ENCODE peak calls at places on chromosome 16, in eight cellular contexts. One of them, this sample, is unnamed.

GRCh38 chr16:72908362-72908838 is 139.5 kb downstream of the ZFHX3 start:
- DNase-seq in DMS153: no peak
- DNase-seq in T-helper 2 cell: no peak
- DNase-seq in mesothelial cell of epicardium: no peak
- DNase-seq in activated CD4-positive, alpha-beta T cell treated with anti-CD3 and anti-CD28 coated beads, Interleukin-2, amount 50 U/mL, for 1 hour: no peak
- DNase-seq in amniotic stem cell: no peak
- DNase-seq in activated CD8-positive, alpha-beta T cell treated with anti-CD3 and anti-CD28 coated beads, Interleukin-2, amount 10 ng/mL, durations not matched to agents 7 days and 5 days: no peak
- DNase-seq in fibroblast of pulmonary artery: no peak
- DNase-seq in this sample: no peak

GRCh38 chr16:73433493-73434307 is 385.8 kb upstream of the ZFHX3 start:
- DNase-seq in DMS153: no peak
- DNase-seq in T-helper 2 cell: no peak
- DNase-seq in mesothelial cell of epicardium: no peak
- DNase-seq in activated CD4-positive, alpha-beta T cell treated with anti-CD3 and anti-CD28 coated beads, Interleukin-2, amount 50 U/mL, for 1 hour: no peak
- DNase-seq in amniotic stem cell: no peak
- DNase-seq in activated CD8-positive, alpha-beta T cell treated with anti-CD3 and anti-CD28 coated beads, Interleukin-2, amount 10 ng/mL, durations not matched to agents 7 days and 5 days: no peak
- DNase-seq in fibroblast of pulmonary artery: no peak
- DNase-seq in this sample: no peak

GRCh38 chr16:48161906-48162305 is 6.1 kb upstream of the ABCC12 start:
- DNase-seq in DMS153: no peak
- DNase-seq in T-helper 2 cell: no peak
- DNase-seq in mesothelial cell of epicardium: no peak
- DNase-seq in activated CD4-positive, alpha-beta T cell treated with anti-CD3 and anti-CD28 coated beads, Interleukin-2, amount 50 U/mL, for 1 hour: no peak
- DNase-seq in amniotic stem cell: no peak
- DNase-seq in activated CD8-positive, alpha-beta T cell treated with anti-CD3 and anti-CD28 coated beads, Interleukin-2, amount 10 ng/mL, durations not matched to agents 7 days and 5 days: no peak
- DNase-seq in fibroblast of pulmonary artery: no peak
- DNase-seq in this sample: no peak

GRCh38 chr16:17130733-17131132 is 340.0 kb downstream of the XYLT1 start:
- DNase-seq in DMS153: no peak
- DNase-seq in T-helper 2 cell: no peak
- DNase-seq in mesothelial cell of epicardium: no peak
- DNase-seq in activated CD4-positive, alpha-beta T cell treated with anti-CD3 and anti-CD28 coated beads, Interleukin-2, amount 50 U/mL, for 1 hour: no peak
- DNase-seq in amniotic stem cell: no peak
- DNase-seq in activated CD8-positive, alpha-beta T cell treated with anti-CD3 and anti-CD28 coated beads, Interleukin-2, amount 10 ng/mL, durations not matched to agents 7 days and 5 days: peak
- DNase-seq in fibroblast of pulmonary artery: no peak
- DNase-seq in this sample: no peak

GRCh38 chr16:76193851-76194620 is 83.2 kb upstream of the CNTNAP4 start:
- DNase-seq in DMS153: no peak
- DNase-seq in T-helper 2 cell: no peak
- DNase-seq in mesothelial cell of epicardium: no peak
- DNase-seq in activated CD4-positive, alpha-beta T cell treated with anti-CD3 and anti-CD28 coated beads, Interleukin-2, amount 50 U/mL, for 1 hour: no peak
- DNase-seq in amniotic stem cell: no peak
- DNase-seq in activated CD8-positive, alpha-beta T cell treated with anti-CD3 and anti-CD28 coated beads, Interleukin-2, amount 10 ng/mL, durations not matched to agents 7 days and 5 days: no peak
- DNase-seq in fibroblast of pulmonary artery: no peak
- DNase-seq in this sample: no peak

GRCh38 chr16:17101646-17102045 is 369.1 kb downstream of the XYLT1 start:
- DNase-seq in DMS153: peak
- DNase-seq in T-helper 2 cell: no peak
- DNase-seq in mesothelial cell of epicardium: no peak
- DNase-seq in activated CD4-positive, alpha-beta T cell treated with anti-CD3 and anti-CD28 coated beads, Interleukin-2, amount 50 U/mL, for 1 hour: no peak
- DNase-seq in amniotic stem cell: no peak
- DNase-seq in activated CD8-positive, alpha-beta T cell treated with anti-CD3 and anti-CD28 coated beads, Interleukin-2, amount 10 ng/mL, durations not matched to agents 7 days and 5 days: no peak
- DNase-seq in fibroblast of pulmonary artery: no peak
- DNase-seq in this sample: no peak

GRCh38 chr16:1109648-1110047 is 13.6 kb upstream of the C1QTNF8 start:
- DNase-seq in DMS153: no peak
- DNase-seq in T-helper 2 cell: no peak
- DNase-seq in mesothelial cell of epicardium: no peak
- DNase-seq in activated CD4-positive, alpha-beta T cell treated with anti-CD3 and anti-CD28 coated beads, Interleukin-2, amount 50 U/mL, for 1 hour: no peak
- DNase-seq in amniotic stem cell: no peak
- DNase-seq in activated CD8-positive, alpha-beta T cell treated with anti-CD3 and anti-CD28 coated beads, Interleukin-2, amount 10 ng/mL, durations not matched to agents 7 days and 5 days: no peak
- DNase-seq in fibroblast of pulmonary artery: no peak
- DNase-seq in this sample: no peak

GRCh38 chr16:70390774-70391173 is 44.1 kb downstream of the DDX19A start:
- DNase-seq in DMS153: no peak
- DNase-seq in T-helper 2 cell: no peak
- DNase-seq in mesothelial cell of epicardium: no peak
- DNase-seq in activated CD4-positive, alpha-beta T cell treated with anti-CD3 and anti-CD28 coated beads, Interleukin-2, amount 50 U/mL, for 1 hour: no peak
- DNase-seq in amniotic stem cell: no peak
- DNase-seq in activated CD8-positive, alpha-beta T cell treated with anti-CD3 and anti-CD28 coated beads, Interleukin-2, amount 10 ng/mL, durations not matched to agents 7 days and 5 days: no peak
- DNase-seq in fibroblast of pulmonary artery: no peak
- DNase-seq in this sample: no peak

GRCh38 chr16:64882385-64882784 is 239.5 kb downstream of the CDH11 start:
- DNase-seq in DMS153: no peak
- DNase-seq in T-helper 2 cell: no peak
- DNase-seq in mesothelial cell of epicardium: no peak
- DNase-seq in activated CD4-positive, alpha-beta T cell treated with anti-CD3 and anti-CD28 coated beads, Interleukin-2, amount 50 U/mL, for 1 hour: no peak
- DNase-seq in amniotic stem cell: no peak
- DNase-seq in activated CD8-positive, alpha-beta T cell treated with anti-CD3 and anti-CD28 coated beads, Interleukin-2, amount 10 ng/mL, durations not matched to agents 7 days and 5 days: no peak
- DNase-seq in fibroblast of pulmonary artery: no peak
- DNase-seq in this sample: no peak

GRCh38 chr16:88286301-88286923 is 96.3 kb upstream of the ZNF469 start:
- DNase-seq in DMS153: no peak
- DNase-seq in T-helper 2 cell: no peak
- DNase-seq in mesothelial cell of epicardium: no peak
- DNase-seq in activated CD4-positive, alpha-beta T cell treated with anti-CD3 and anti-CD28 coated beads, Interleukin-2, amount 50 U/mL, for 1 hour: no peak
- DNase-seq in amniotic stem cell: no peak
- DNase-seq in activated CD8-positive, alpha-beta T cell treated with anti-CD3 and anti-CD28 coated beads, Interleukin-2, amount 10 ng/mL, durations not matched to agents 7 days and 5 days: no peak
- DNase-seq in fibroblast of pulmonary artery: no peak
- DNase-seq in this sample: no peak

GRCh38 chr16:19094542-19095365 is 19.0 kb upstream of the ITPRIPL2 start:
- DNase-seq in DMS153: no peak
- DNase-seq in T-helper 2 cell: no peak
- DNase-seq in mesothelial cell of epicardium: no peak
- DNase-seq in activated CD4-positive, alpha-beta T cell treated with anti-CD3 and anti-CD28 coated beads, Interleukin-2, amount 50 U/mL, for 1 hour: no peak
- DNase-seq in amniotic stem cell: no peak
- DNase-seq in activated CD8-positive, alpha-beta T cell treated with anti-CD3 and anti-CD28 coated beads, Interleukin-2, amount 10 ng/mL, durations not matched to agents 7 days and 5 days: no peak
- DNase-seq in fibroblast of pulmonary artery: no peak
- DNase-seq in this sample: no peak

GRCh38 chr16:54066451-54067056 is 220.0 kb downstream of the IRX3 start:
- DNase-seq in DMS153: no peak
- DNase-seq in T-helper 2 cell: no peak
- DNase-seq in mesothelial cell of epicardium: no peak
- DNase-seq in activated CD4-positive, alpha-beta T cell treated with anti-CD3 and anti-CD28 coated beads, Interleukin-2, amount 50 U/mL, for 1 hour: no peak
- DNase-seq in amniotic stem cell: no peak
- DNase-seq in activated CD8-positive, alpha-beta T cell treated with anti-CD3 and anti-CD28 coated beads, Interleukin-2, amount 10 ng/mL, durations not matched to agents 7 days and 5 days: no peak
- DNase-seq in fibroblast of pulmonary artery: peak
- DNase-seq in this sample: no peak

GRCh38 chr16:49594706-49595534 is 221.3 kb downstream of the C16orf78 start:
- DNase-seq in DMS153: no peak
- DNase-seq in T-helper 2 cell: no peak
- DNase-seq in mesothelial cell of epicardium: peak
- DNase-seq in activated CD4-positive, alpha-beta T cell treated with anti-CD3 and anti-CD28 coated beads, Interleukin-2, amount 50 U/mL, for 1 hour: no peak
- DNase-seq in amniotic stem cell: no peak
- DNase-seq in activated CD8-positive, alpha-beta T cell treated with anti-CD3 and anti-CD28 coated beads, Interleukin-2, amount 10 ng/mL, durations not matched to agents 7 days and 5 days: no peak
- DNase-seq in fibroblast of pulmonary artery: no peak
- DNase-seq in this sample: no peak

GRCh38 chr16:5032748-5033167 is 977 bp downstream of the NAGPA start:
- DNase-seq in DMS153: no peak
- DNase-seq in T-helper 2 cell: no peak
- DNase-seq in mesothelial cell of epicardium: no peak
- DNase-seq in activated CD4-positive, alpha-beta T cell treated with anti-CD3 and anti-CD28 coated beads, Interleukin-2, amount 50 U/mL, for 1 hour: no peak
- DNase-seq in amniotic stem cell: no peak
- DNase-seq in activated CD8-positive, alpha-beta T cell treated with anti-CD3 and anti-CD28 coated beads, Interleukin-2, amount 10 ng/mL, durations not matched to agents 7 days and 5 days: no peak
- DNase-seq in fibroblast of pulmonary artery: no peak
- DNase-seq in this sample: no peak

GRCh38 chr16:30982548-30983288 is 2.3 kb upstream of the HSD3B7 start:
- DNase-seq in DMS153: no peak
- DNase-seq in T-helper 2 cell: no peak
- DNase-seq in mesothelial cell of epicardium: no peak
- DNase-seq in activated CD4-positive, alpha-beta T cell treated with anti-CD3 and anti-CD28 coated beads, Interleukin-2, amount 50 U/mL, for 1 hour: no peak
- DNase-seq in amniotic stem cell: no peak
- DNase-seq in activated CD8-positive, alpha-beta T cell treated with anti-CD3 and anti-CD28 coated beads, Interleukin-2, amount 10 ng/mL, durations not matched to agents 7 days and 5 days: no peak
- DNase-seq in fibroblast of pulmonary artery: no peak
- DNase-seq in this sample: no peak

GRCh38 chr16:69432069-69432468 is 7.7 kb downstream of the CYB5B start:
- DNase-seq in DMS153: no peak
- DNase-seq in T-helper 2 cell: no peak
- DNase-seq in mesothelial cell of epicardium: no peak
- DNase-seq in activated CD4-positive, alpha-beta T cell treated with anti-CD3 and anti-CD28 coated beads, Interleukin-2, amount 50 U/mL, for 1 hour: no peak
- DNase-seq in amniotic stem cell: no peak
- DNase-seq in activated CD8-positive, alpha-beta T cell treated with anti-CD3 and anti-CD28 coated beads, Interleukin-2, amount 10 ng/mL, durations not matched to agents 7 days and 5 days: no peak
- DNase-seq in fibroblast of pulmonary artery: no peak
- DNase-seq in this sample: no peak

GRCh38 chr16:35560637-35560984 is 2101.2 kb downstream of the TP53TG3F start:
- DNase-seq in DMS153: no peak
- DNase-seq in T-helper 2 cell: no peak
- DNase-seq in mesothelial cell of epicardium: no peak
- DNase-seq in activated CD4-positive, alpha-beta T cell treated with anti-CD3 and anti-CD28 coated beads, Interleukin-2, amount 50 U/mL, for 1 hour: no peak
- DNase-seq in amniotic stem cell: no peak
- DNase-seq in activated CD8-positive, alpha-beta T cell treated with anti-CD3 and anti-CD28 coated beads, Interleukin-2, amount 10 ng/mL, durations not matched to agents 7 days and 5 days: no peak
- DNase-seq in fibroblast of pulmonary artery: no peak
- DNase-seq in this sample: no peak

GRCh38 chr16:14196011-14196410 is 124.9 kb downstream of the MRTFB start:
- DNase-seq in DMS153: no peak
- DNase-seq in T-helper 2 cell: no peak
- DNase-seq in mesothelial cell of epicardium: no peak
- DNase-seq in activated CD4-positive, alpha-beta T cell treated with anti-CD3 and anti-CD28 coated beads, Interleukin-2, amount 50 U/mL, for 1 hour: no peak
- DNase-seq in amniotic stem cell: no peak
- DNase-seq in activated CD8-positive, alpha-beta T cell treated with anti-CD3 and anti-CD28 coated beads, Interleukin-2, amount 10 ng/mL, durations not matched to agents 7 days and 5 days: no peak
- DNase-seq in fibroblast of pulmonary artery: peak
- DNase-seq in this sample: no peak

GRCh38 chr16:81873843-81874752 is 95.0 kb downstream of the PLCG2 start:
- DNase-seq in DMS153: peak
- DNase-seq in T-helper 2 cell: peak
- DNase-seq in mesothelial cell of epicardium: peak
- DNase-seq in activated CD4-positive, alpha-beta T cell treated with anti-CD3 and anti-CD28 coated beads, Interleukin-2, amount 50 U/mL, for 1 hour: peak
- DNase-seq in amniotic stem cell: peak
- DNase-seq in activated CD8-positive, alpha-beta T cell treated with anti-CD3 and anti-CD28 coated beads, Interleukin-2, amount 10 ng/mL, durations not matched to agents 7 days and 5 days: peak
- DNase-seq in fibroblast of pulmonary artery: peak
- DNase-seq in this sample: no peak

GRCh38 chr16:69620564-69620963 is 54.8 kb downstream of the NFAT5 start:
- DNase-seq in DMS153: no peak
- DNase-seq in T-helper 2 cell: no peak
- DNase-seq in mesothelial cell of epicardium: no peak
- DNase-seq in activated CD4-positive, alpha-beta T cell treated with anti-CD3 and anti-CD28 coated beads, Interleukin-2, amount 50 U/mL, for 1 hour: no peak
- DNase-seq in amniotic stem cell: no peak
- DNase-seq in activated CD8-positive, alpha-beta T cell treated with anti-CD3 and anti-CD28 coated beads, Interleukin-2, amount 10 ng/mL, durations not matched to agents 7 days and 5 days: no peak
- DNase-seq in fibroblast of pulmonary artery: peak
- DNase-seq in this sample: no peak

This sample was measured in AG04450.